ENCODE peak calls at places on chromosomes 7 and 10, in five cellular contexts. K, N, X, B and H are unnamed samples.

GRCh38 chr7:123824754-123825067 is 20.3 kb upstream of the HYAL4 start:
- DNase-seq in B (no peak), X (no peak), N (no peak), K (no peak), H (no peak)

GRCh38 chr7:106590209-106590816 is 70.6 kb downstream of the CCDC71L start:
- DNase-seq in X (no peak), N (no peak), K (no peak), B (no peak), H (no peak)

GRCh38 chr7:142585425-142585824 is 163.8 kb upstream of the PRSS1 start:
- DNase-seq in N (no peak), X (no peak), K (no peak), B (no peak), H (no peak)

GRCh38 chr7:4682621-4683042 is 537 bp downstream of the FOXK1 start:
- DNase-seq in K (peak; percentile 50), N (no peak), X (peak; percentile 51), B (no peak), H (no peak)

GRCh38 chr7:134450296-134451000 is 8.5 kb downstream of the AKR1B1 start:
- DNase-seq in N (no peak), X (peak; percentile 31), B (no peak), K (no peak), H (no peak)

GRCh38 chr10:33720161-33720560 is 385.7 kb upstream of the NRP1 start:
- DNase-seq in X (no peak), B (no peak), K (no peak), N (no peak), H (no peak)

GRCh38 chr10:93123766-93124165 is 50.1 kb downstream of the CYP26A1 start:
- DNase-seq in N (no peak), X (no peak), B (no peak), K (no peak), H (no peak)

GRCh38 chr7:45627691-45628456 is 53.7 kb downstream of the ADCY1 start:
- DNase-seq in K (no peak), X (no peak), B (no peak), N (no peak), H (no peak)

GRCh38 chr7:106176414-106177294 is 64.5 kb upstream of the SYPL1 start:
- DNase-seq in K (peak; percentile 77), N (peak; percentile 86), B (peak; percentile 81), X (peak; percentile 80), H (peak; percentile 41)

GRCh38 chr10:124093076-124093773 is at the start of gene CHST15:
- DNase-seq in K (no peak), X (peak; percentile 45), B (peak; percentile 57), N (peak; percentile 91), H (no peak)

GRCh38 chr10:125850766-125851731 is 27.7 kb downstream of the BCCIP start:
- DNase-seq in K (no peak), B (no peak), N (no peak), X (no peak), H (no peak)

GRCh38 chr7:70177166-70177565 is 578.9 kb downstream of the AUTS2 start:
- DNase-seq in X (no peak), B (no peak), K (no peak), N (no peak), H (no peak)

GRCh38 chr10:114181971-114182370 is 2.8 kb downstream of the TDRD1 start:
- DNase-seq in X (no peak), K (no peak), N (no peak), B (no peak), H (no peak)

DNA sequence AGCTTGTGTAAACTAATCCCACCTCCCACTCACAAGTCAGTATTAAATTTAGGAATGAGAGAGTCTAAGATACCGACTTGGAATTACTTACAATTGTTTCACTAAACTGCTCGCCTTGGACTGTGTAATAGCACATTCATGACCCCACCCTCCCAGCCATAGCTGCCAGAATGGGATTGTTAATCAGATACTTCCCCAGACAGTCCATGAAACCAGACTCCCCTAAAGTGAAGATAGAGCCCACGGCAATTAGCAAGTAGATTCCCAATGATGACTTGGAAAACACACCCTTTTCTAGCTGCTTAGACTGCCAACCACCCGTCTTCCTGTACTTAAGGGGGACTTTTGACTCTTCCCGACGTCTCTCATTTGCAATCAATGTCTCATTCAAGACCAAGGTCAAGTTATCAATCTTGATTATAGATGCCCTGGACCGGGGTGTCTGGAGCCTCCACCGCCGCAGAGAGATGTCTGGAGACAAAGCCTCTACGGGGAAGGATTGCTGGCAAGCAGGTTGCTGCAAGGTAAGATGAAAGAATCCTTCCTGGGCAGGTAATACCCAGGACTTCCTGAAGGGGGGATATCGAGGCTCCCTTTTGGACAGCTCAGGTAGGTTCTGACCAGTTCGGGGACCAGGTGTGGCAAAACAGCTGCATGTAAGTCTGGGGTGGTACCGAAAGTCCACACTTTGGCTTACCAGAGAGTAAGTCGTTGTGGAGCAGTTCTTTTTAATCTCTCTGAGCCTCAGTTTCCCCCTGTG is 12.6 kb upstream of the CUX1 start:
- DNase-seq in B (peak; percentile 34), N (no peak), X (no peak), K (no peak), H (no peak)
- TF ChIP-seq CTCF in B (peak; percentile 61), N (no peak), X (no peak), K (no peak), H (no peak)

GRCh38 chr7:22781230-22781711 is 41.4 kb downstream of the TOMM7 start:
- DNase-seq in B (no peak), N (peak; percentile 10), X (peak; percentile 76), K (no peak), H (peak; percentile 71)

GRCh38 chr7:22784346-22784745 is 38.3 kb downstream of the TOMM7 start:
- DNase-seq in K (no peak), X (no peak), B (no peak), N (no peak), H (no peak)

GRCh38 chr7:22779697-22780096 is 43.0 kb downstream of the TOMM7 start:
- DNase-seq in K (no peak), N (no peak), B (no peak), X (no peak), H (no peak)

GRCh38 chr7:22783421-22783820 is 39.2 kb downstream of the TOMM7 start:
- DNase-seq in K (no peak), N (no peak), B (no peak), X (no peak), H (no peak)

DNA sequence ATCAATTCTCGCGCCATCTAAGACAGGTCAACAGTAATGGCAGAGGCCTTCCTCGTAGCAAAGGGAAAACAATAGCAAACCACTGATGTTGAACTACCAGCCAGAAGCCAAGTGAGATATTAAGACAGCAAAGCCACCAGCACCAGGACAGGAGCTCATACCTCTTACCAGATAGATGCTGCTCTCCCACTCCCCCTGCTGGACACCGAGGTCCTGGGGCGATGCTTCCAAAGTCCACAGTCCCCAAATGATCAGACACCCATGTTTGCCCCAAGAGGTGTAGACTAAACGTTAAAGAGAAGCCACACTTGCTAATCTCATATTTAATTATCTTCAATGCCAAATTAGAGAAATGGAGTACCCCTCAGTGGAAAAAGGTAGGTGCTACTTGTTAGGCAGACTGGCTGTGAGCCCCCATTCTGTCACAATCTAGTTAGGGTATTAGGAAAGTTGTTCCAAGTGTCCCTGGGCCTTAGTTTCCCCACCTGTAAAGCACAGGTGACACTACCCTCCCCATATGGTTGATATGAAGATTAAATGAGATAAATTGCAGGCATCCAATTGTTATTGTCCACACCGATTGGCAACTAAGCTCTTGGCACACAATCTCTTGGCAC is 39.9 kb downstream of the TOMM7 start:
- DNase-seq in K (peak; percentile 84), X (peak; percentile 77), N (peak; percentile 55), B (no peak), H (no peak)
- TF ChIP-seq CTCF in K (peak; percentile 87), X (peak; percentile 92), N (peak; percentile 66), B (peak; percentile 53), H (peak; percentile 56)

DNA sequence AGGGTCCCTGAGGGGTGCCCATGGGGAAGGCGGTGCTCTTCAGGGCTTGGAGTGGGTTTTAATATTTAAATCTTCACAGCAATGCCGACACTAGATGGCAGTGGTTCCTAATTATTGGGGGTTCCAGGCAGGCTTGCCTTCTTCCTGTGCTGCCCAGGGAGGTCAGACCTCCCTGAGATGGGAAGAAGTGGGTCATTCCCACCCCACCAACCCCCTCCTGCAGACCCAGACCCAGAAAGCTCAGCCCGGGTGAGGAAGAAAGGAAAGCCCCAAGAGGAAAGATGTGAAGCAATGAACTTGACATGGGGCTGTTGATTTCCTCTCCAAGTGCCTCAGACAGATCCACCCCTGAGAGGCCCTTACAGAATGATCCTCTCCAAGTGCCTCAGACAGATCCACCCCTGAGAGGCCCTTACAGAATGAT is 85.1 kb upstream of the LANCL2 start:
- DNase-seq in X (peak; percentile 83), B (peak; percentile 50), N (peak; percentile 79), K (peak; percentile 76), H (peak; percentile 34)
- TF ChIP-seq CTCF in X (peak; percentile 66), B (peak; percentile 70), N (peak; percentile 75), K (peak; percentile 79), H (peak; percentile 65)

DNA sequence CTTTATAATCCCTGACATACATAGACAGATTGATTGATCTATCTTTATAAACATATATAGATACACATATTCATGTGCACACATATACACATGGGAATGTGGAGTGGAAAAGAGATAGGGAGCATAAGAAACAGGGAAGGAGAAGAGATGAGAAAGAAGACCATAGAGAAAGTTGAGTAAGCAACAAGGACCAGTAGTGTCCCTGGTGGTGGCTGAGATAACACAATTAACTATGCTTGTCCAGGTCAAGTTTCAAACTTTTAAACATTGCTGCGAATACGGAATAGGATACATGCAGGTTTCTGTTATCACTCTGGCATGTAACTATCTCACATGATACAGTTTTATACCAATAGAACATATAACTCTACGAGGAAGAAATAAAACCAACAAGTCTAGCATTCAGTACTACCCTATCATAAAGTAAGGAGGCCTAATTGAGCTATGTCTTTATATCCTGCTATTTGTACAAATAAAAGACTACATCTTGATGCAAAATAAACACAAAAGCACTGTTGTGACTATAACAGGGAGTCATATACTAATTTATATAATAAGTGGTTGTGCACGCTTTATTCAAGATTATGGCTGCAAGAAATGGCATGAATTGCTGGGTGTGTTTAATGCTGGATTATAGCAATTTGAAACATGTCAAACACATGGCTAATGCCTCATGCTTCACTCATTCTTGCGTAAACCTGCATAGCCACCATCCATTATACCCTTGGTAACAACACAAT is 8.0 kb downstream of the FOXP2 start:
- DNase-seq in B (no peak), N (no peak), X (no peak), K (no peak), H (no peak)
- TF ChIP-seq CTCF in B (peak; percentile 47), N (peak; percentile 12), X (no peak), K (peak; percentile 11), H (no peak)

GRCh38 chr10:53580465-53580864 is 807.9 kb upstream of the MBL2 start:
- DNase-seq in B (no peak), N (no peak), X (no peak), K (no peak), H (no peak)
- TF ChIP-seq CTCF in B (peak; percentile 16), N (no peak), X (no peak), K (no peak), H (no peak)